ENCODE peak calls at places on chromosomes 1 and 21, in six cellular contexts. One of them, this sample, is unnamed. For H3K27me3, the result is how much of the 10 kb centered on the place peaks cover.

GRCh38 chr1:248622491-248623106 is 12.3 kb downstream of the OR2T11 start:
- DNase-seq in ovary: no peak
- DNase-seq in adrenal gland: no peak
- DNase-seq in testis: no peak
- DNase-seq in fibroblast of lung: no peak
- DNase-seq in sigmoid colon: no peak
- DNase-seq in this sample: no peak

GRCh38 chr1:32365445-32365844 is 3.1 kb downstream of the TSSK3 start:
- DNase-seq in fibroblast of lung: no peak
- DNase-seq in testis: no peak
- DNase-seq in sigmoid colon: no peak
- DNase-seq in adrenal gland: no peak
- DNase-seq in ovary: no peak
- DNase-seq in this sample: no peak

GRCh38 chr1:145706282-145706681 is 886 bp downstream of the PDZK1 start:
- DNase-seq in sigmoid colon: no peak
- DNase-seq in adrenal gland: no peak
- DNase-seq in ovary: no peak
- DNase-seq in fibroblast of lung: peak
- DNase-seq in testis: no peak
- DNase-seq in this sample: no peak

GRCh38 chr1:33517596-33518250 is 45.3 kb downstream of the ZSCAN20 start:
- DNase-seq in testis: peak
- DNase-seq in ovary: no peak
- DNase-seq in adrenal gland: no peak
- DNase-seq in fibroblast of lung: peak
- DNase-seq in sigmoid colon: no peak
- DNase-seq in this sample: peak

GRCh38 chr1:160066829-160067720 is 2.9 kb downstream of the KCNJ10 start:
- DNase-seq in testis: no peak
- DNase-seq in ovary: no peak
- DNase-seq in sigmoid colon: no peak
- DNase-seq in fibroblast of lung: no peak
- DNase-seq in adrenal gland: no peak
- DNase-seq in this sample: no peak

GRCh38 chr21:41508415-41509205 is 652 bp upstream of the TMPRSS2 start:
- DNase-seq in testis: no peak
- DNase-seq in ovary: no peak
- DNase-seq in sigmoid colon: no peak
- DNase-seq in adrenal gland: no peak
- DNase-seq in fibroblast of lung: no peak
- DNase-seq in this sample: no peak

GRCh38 chr1:230641900-230642262 is 400 bp upstream of the COG2 start:
- DNase-seq in ovary: no peak
- DNase-seq in testis: no peak
- DNase-seq in adrenal gland: no peak
- DNase-seq in sigmoid colon: no peak
- DNase-seq in fibroblast of lung: no peak
- DNase-seq in this sample: no peak

GRCh38 chr1:59595774-59596173 is 219.0 kb upstream of the HOOK1 start:
- DNase-seq in ovary: no peak
- DNase-seq in fibroblast of lung: peak
- DNase-seq in sigmoid colon: no peak
- DNase-seq in testis: no peak
- DNase-seq in adrenal gland: no peak
- DNase-seq in this sample: peak

GRCh38 chr1:55828031-55828430 is 612.9 kb upstream of the USP24 start:
- DNase-seq in testis: no peak
- DNase-seq in adrenal gland: no peak
- DNase-seq in ovary: no peak
- DNase-seq in sigmoid colon: no peak
- DNase-seq in fibroblast of lung: peak
- DNase-seq in this sample: no peak

GRCh38 chr1:91796390-91796654 is 89.6 kb downstream of the TGFBR3 start:
- DNase-seq in adrenal gland: peak
- DNase-seq in testis: no peak
- DNase-seq in sigmoid colon: no peak
- DNase-seq in ovary: no peak
- DNase-seq in fibroblast of lung: no peak
- DNase-seq in this sample: no peak

GRCh38 chr1:14259191-14259757 is 339.2 kb upstream of the KAZN start:
- DNase-seq in sigmoid colon: peak
- DNase-seq in testis: peak
- DNase-seq in fibroblast of lung: no peak
- DNase-seq in ovary: peak
- DNase-seq in adrenal gland: peak
- DNase-seq in this sample: no peak

GRCh38 chr21:21165063-21165645 is 166.9 kb downstream of the NCAM2 start:
- DNase-seq in testis: no peak
- DNase-seq in adrenal gland: no peak
- DNase-seq in fibroblast of lung: peak
- DNase-seq in ovary: no peak
- DNase-seq in sigmoid colon: no peak
- DNase-seq in this sample: peak

GRCh38 chr1:154958681-154959447 is 2.7 kb downstream of the PYGO2 start:
- DNase-seq in sigmoid colon: no peak
- DNase-seq in ovary: no peak
- DNase-seq in adrenal gland: no peak
- DNase-seq in fibroblast of lung: no peak
- DNase-seq in testis: no peak
- DNase-seq in this sample: no peak

GRCh38 chr1:169949139-169949538 is 55.4 kb upstream of the SCYL3 start:
- DNase-seq in fibroblast of lung: peak
- DNase-seq in ovary: no peak
- DNase-seq in sigmoid colon: no peak
- DNase-seq in adrenal gland: no peak
- DNase-seq in testis: no peak
- DNase-seq in this sample: no peak

GRCh38 chr21:37450385-37451044 is 83.9 kb downstream of the DYRK1A start:
- DNase-seq in ovary: no peak
- DNase-seq in testis: no peak
- DNase-seq in sigmoid colon: no peak
- DNase-seq in adrenal gland: no peak
- DNase-seq in fibroblast of lung: peak
- DNase-seq in this sample: no peak

GRCh38 chr1:88873737-88874374 is 17.5 kb downstream of the GTF2B start:
- DNase-seq in sigmoid colon: no peak
- DNase-seq in ovary: no peak
- DNase-seq in testis: no peak
- DNase-seq in fibroblast of lung: peak
- DNase-seq in adrenal gland: no peak
- DNase-seq in this sample: no peak

GRCh38 chr1:51044834-51045233 is 57.2 kb upstream of the C1orf185 start:
- DNase-seq in sigmoid colon: no peak
- DNase-seq in testis: no peak
- DNase-seq in adrenal gland: no peak
- DNase-seq in ovary: no peak
- DNase-seq in fibroblast of lung: no peak
- DNase-seq in this sample: no peak

GRCh38 chr1:228020686-228021525 is 14.1 kb downstream of the WNT3A start:
- DNase-seq in adrenal gland: no peak
- DNase-seq in sigmoid colon: peak
- DNase-seq in fibroblast of lung: no peak
- DNase-seq in testis: peak
- DNase-seq in ovary: no peak
- DNase-seq in this sample: no peak

GRCh38 chr1:205444931-205445652 is 10.8 kb downstream of the BLACAT1 start:
- DNase-seq in adrenal gland: no peak
- DNase-seq in sigmoid colon: peak
- DNase-seq in ovary: peak
- DNase-seq in fibroblast of lung: peak
- DNase-seq in testis: peak
- DNase-seq in this sample: no peak

GRCh38 chr1:14929547-14930223 is 223.9 kb upstream of the TMEM51 start:
- DNase-seq in fibroblast of lung: peak
- DNase-seq in adrenal gland: peak
- DNase-seq in testis: peak
- DNase-seq in ovary: peak
- DNase-seq in sigmoid colon: no peak
- DNase-seq in this sample: no peak

GRCh38 chr1:170290971-170291370 is 145.2 kb downstream of the NTMT2 start:
- DNase-seq in sigmoid colon: no peak
- DNase-seq in testis: no peak
- DNase-seq in adrenal gland: no peak
- DNase-seq in ovary: no peak
- DNase-seq in fibroblast of lung: peak
- DNase-seq in this sample: no peak

GRCh38 chr1:172682812-172683211 is 23.9 kb downstream of the FASLG start:
- DNase-seq in testis: no peak
- DNase-seq in ovary: no peak
- DNase-seq in adrenal gland: no peak
- DNase-seq in fibroblast of lung: peak
- DNase-seq in sigmoid colon: no peak
- DNase-seq in this sample: no peak

GRCh38 chr1:83493633-83494032 is 505.3 kb downstream of the TTLL7 start:
- DNase-seq in fibroblast of lung: no peak
- DNase-seq in adrenal gland: no peak
- DNase-seq in ovary: no peak
- DNase-seq in sigmoid colon: no peak
- DNase-seq in testis: no peak
- DNase-seq in this sample: no peak

GRCh38 chr1:50098490-50099109 is 10.1 kb upstream of the ELAVL4 start:
- DNase-seq in fibroblast of lung: no peak
- DNase-seq in adrenal gland: no peak
- DNase-seq in testis: no peak
- DNase-seq in ovary: no peak
- DNase-seq in sigmoid colon: no peak
- DNase-seq in this sample: no peak

GRCh38 chr1:93349231-93350135 is 3.8 kb downstream of the DR1 start:
- DNase-seq in ovary: no peak
- DNase-seq in adrenal gland: no peak
- DNase-seq in sigmoid colon: no peak
- DNase-seq in fibroblast of lung: peak
- DNase-seq in testis: no peak
- DNase-seq in this sample: no peak

GRCh38 chr1:179530352-179530751 is 45.4 kb downstream of the NPHS2 start:
- DNase-seq in fibroblast of lung: no peak
- DNase-seq in sigmoid colon: no peak
- DNase-seq in testis: no peak
- DNase-seq in ovary: no peak
- DNase-seq in adrenal gland: no peak
- DNase-seq in this sample: no peak

GRCh38 chr1:100769906-100770646 is 50.5 kb downstream of the VCAM1 start:
- DNase-seq in adrenal gland: no peak
- DNase-seq in fibroblast of lung: no peak
- DNase-seq in sigmoid colon: no peak
- DNase-seq in testis: no peak
- DNase-seq in ovary: no peak
- DNase-seq in this sample: no peak

GRCh38 chr1:48061162-48062136 is 64.3 kb upstream of the TRABD2B start:
- DNase-seq in testis: peak
- DNase-seq in adrenal gland: peak
- DNase-seq in ovary: no peak
- DNase-seq in fibroblast of lung: peak
- DNase-seq in sigmoid colon: no peak
- DNase-seq in this sample: no peak

DNA sequence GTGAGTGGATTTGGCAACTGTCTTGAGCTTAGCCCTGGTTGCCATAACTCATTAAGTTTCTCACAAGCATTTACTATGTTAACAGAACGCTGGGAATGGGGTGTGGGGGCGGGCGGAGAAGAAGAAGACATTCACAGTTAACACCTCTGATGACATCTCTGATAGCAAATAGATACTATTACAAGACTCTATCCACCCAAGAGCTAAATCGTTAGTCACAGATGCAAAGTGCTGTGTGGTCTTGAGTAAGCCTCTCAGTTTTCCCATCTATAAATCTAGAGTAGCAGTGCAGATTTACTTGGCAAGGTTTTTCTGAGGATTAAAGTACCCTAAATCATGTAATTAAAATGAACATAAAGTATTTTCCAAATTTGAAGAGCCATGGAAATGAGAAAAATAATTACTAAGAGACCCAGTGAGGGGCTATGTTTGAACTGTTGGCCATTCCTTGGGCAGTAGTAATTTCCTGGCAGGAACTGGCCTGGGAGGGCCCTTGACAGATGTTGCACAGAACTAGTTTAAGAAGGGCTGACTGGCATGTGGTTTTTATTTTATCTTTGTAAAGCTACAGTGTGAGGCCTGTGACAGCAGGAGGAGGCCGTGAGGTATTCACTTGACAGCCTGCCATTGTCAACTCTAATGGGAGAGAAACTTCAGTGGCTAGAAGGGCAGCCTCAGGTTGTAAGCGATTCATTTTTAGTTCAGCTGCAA is 58.7 kb upstream of the APOBEC4 start:
- DNase-seq in adrenal gland: no peak
- DNase-seq in sigmoid colon: no peak
- DNase-seq in testis: no peak
- DNase-seq in ovary: no peak
- DNase-seq in fibroblast of lung: peak
- DNase-seq in this sample: no peak
- TF ChIP-seq CTCF in adrenal gland: no peak
- TF ChIP-seq CTCF in sigmoid colon: no peak
- TF ChIP-seq CTCF in testis: no peak
- TF ChIP-seq CTCF in ovary: no peak
- TF ChIP-seq CTCF in fibroblast of lung: no peak
- TF ChIP-seq CTCF in this sample: no peak

GRCh38 chr21:45162115-45162514 is 87.7 kb downstream of the ADARB1 start:
- DNase-seq in ovary: no peak
- DNase-seq in sigmoid colon: peak
- DNase-seq in fibroblast of lung: no peak
- DNase-seq in testis: no peak
- DNase-seq in adrenal gland: no peak
- DNase-seq in this sample: no peak

GRCh38 chr21:45162809-45163208 is 88.4 kb downstream of the ADARB1 start:
- DNase-seq in adrenal gland: no peak
- DNase-seq in testis: peak
- DNase-seq in sigmoid colon: no peak
- DNase-seq in ovary: no peak
- DNase-seq in fibroblast of lung: no peak
- DNase-seq in this sample: no peak

GRCh38 chr21:45163413-45164123 is 89.2 kb downstream of the ADARB1 start:
- DNase-seq in sigmoid colon: peak
- DNase-seq in ovary: no peak
- DNase-seq in testis: peak
- DNase-seq in adrenal gland: no peak
- DNase-seq in fibroblast of lung: no peak
- DNase-seq in this sample: no peak

GRCh38 chr21:45164838-45165237 is 90.5 kb downstream of the ADARB1 start:
- DNase-seq in adrenal gland: no peak
- DNase-seq in ovary: no peak
- DNase-seq in fibroblast of lung: no peak
- DNase-seq in testis: no peak
- DNase-seq in sigmoid colon: peak
- DNase-seq in this sample: no peak

GRCh38 chr21:45164124-45164511 is 89.7 kb downstream of the ADARB1 start:
- DNase-seq in testis: no peak
- DNase-seq in sigmoid colon: peak
- DNase-seq in ovary: no peak
- DNase-seq in adrenal gland: no peak
- DNase-seq in fibroblast of lung: peak
- DNase-seq in this sample: no peak
- H3K27ac ChIP-seq in testis: no peak
- H3K27ac ChIP-seq in sigmoid colon: peak
- H3K27ac ChIP-seq in ovary: no peak
- H3K27ac ChIP-seq in adrenal gland: no peak
- H3K27ac ChIP-seq in fibroblast of lung: no peak
- H3K27ac ChIP-seq in this sample: no peak

GRCh38 chr1:22231995-22232690 is 89.2 kb upstream of the WNT4 start:
- DNase-seq in sigmoid colon: no peak
- DNase-seq in adrenal gland: no peak
- DNase-seq in fibroblast of lung: no peak
- DNase-seq in testis: no peak
- DNase-seq in ovary: no peak
- DNase-seq in this sample: no peak
- H3K27me3 ChIP-seq in sigmoid colon: under half
- H3K27me3 ChIP-seq in adrenal gland: under half
- H3K27me3 ChIP-seq in fibroblast of lung: under half
- H3K27me3 ChIP-seq in testis: under half
- H3K27me3 ChIP-seq in ovary: under half
- H3K27me3 ChIP-seq in this sample: under half

GRCh38 chr1:2927995-2928732 is 93.1 kb upstream of the ACTRT2 start:
- DNase-seq in sigmoid colon: no peak
- DNase-seq in testis: peak
- DNase-seq in ovary: no peak
- DNase-seq in fibroblast of lung: no peak
- DNase-seq in adrenal gland: no peak
- DNase-seq in this sample: no peak
- TF ChIP-seq CTCF in sigmoid colon: no peak
- TF ChIP-seq CTCF in testis: no peak
- TF ChIP-seq CTCF in ovary: no peak
- TF ChIP-seq CTCF in fibroblast of lung: no peak
- TF ChIP-seq CTCF in adrenal gland: no peak
- TF ChIP-seq CTCF in this sample: no peak

This sample was measured in AG04450.